ENCODE peak calls at places on chromosomes 2 and 18, in five cellular contexts. M, Y, T, C and P are unnamed samples.

GRCh38 chr2:102520009-102520408 is 47.0 kb downstream of the SLC9A4 start:
- DNase-seq in Y (peak; percentile 30), M (no peak), T (peak; percentile 31), C (no peak), P (no peak)

GRCh38 chr2:198314559-198315153 is 510.3 kb downstream of the PLCL1 start:
- DNase-seq in Y (peak; percentile 70), C (no peak), M (peak; percentile 28), T (no peak), P (no peak)

GRCh38 chr2:156003780-156004179 is 328.7 kb downstream of the NR4A2 start:
- DNase-seq in T (no peak), M (no peak), Y (no peak), C (no peak), P (no peak)

GRCh38 chr18:11861583-11862288 is 10.5 kb downstream of the CHMP1B start:
- DNase-seq in Y (peak; percentile 23), T (no peak), M (no peak), C (no peak), P (no peak)

GRCh38 chr18:73617981-73618380 is 529.7 kb downstream of the FBXO15 start:
- DNase-seq in T (no peak), M (no peak), C (no peak), Y (no peak), P (no peak)

GRCh38 chr2:177658309-177658708 is 265.7 kb downstream of the AGPS start:
- DNase-seq in M (no peak), T (no peak), Y (no peak), C (no peak), P (no peak)

GRCh38 chr2:24558781-24559540 is 67.9 kb downstream of the NCOA1 start:
- DNase-seq in M (no peak), Y (no peak), C (no peak), T (no peak), P (no peak)

GRCh38 chr18:79384151-79384807 is 11.5 kb upstream of the NFATC1 start:
- DNase-seq in Y (no peak), M (no peak), T (no peak), C (no peak), P (no peak)

GRCh38 chr2:225600444-225600843 is 200.9 kb downstream of the NYAP2 start:
- DNase-seq in C (no peak), T (no peak), M (no peak), Y (no peak), P (no peak)

GRCh38 chr18:54606835-54607212 is 15.8 kb downstream of the DYNAP start:
- DNase-seq in M (no peak), T (no peak), C (no peak), Y (no peak), P (no peak)

GRCh38 chr2:102315850-102316370 is 4.5 kb downstream of the IL1RL1 start:
- DNase-seq in C (no peak), T (no peak), M (no peak), Y (no peak), P (no peak)

GRCh38 chr18:45631077-45631476 is 15.8 kb downstream of the SLC14A2 start:
- DNase-seq in T (no peak), M (no peak), Y (no peak), C (no peak), P (no peak)

GRCh38 chr2:173151671-173152398 is 76.2 kb downstream of the MAP3K20 start:
- DNase-seq in M (no peak), C (no peak), Y (peak; percentile 78), T (no peak), P (no peak)

GRCh38 chr2:58870704-58871103 is 629.6 kb upstream of the FANCL start:
- DNase-seq in T (no peak), M (no peak), Y (peak; percentile 23), C (no peak), P (no peak)

GRCh38 chr2:173806761-173807160 is 158.4 kb downstream of the SP3 start:
- DNase-seq in M (no peak), T (no peak), Y (peak; percentile 17), C (no peak), P (no peak)

GRCh38 chr2:211744379-211744778 is 794.2 kb downstream of the ERBB4 start:
- DNase-seq in C (no peak), M (no peak), Y (no peak), T (no peak), P (no peak)

GRCh38 chr2:227407601-227408089 is 19.9 kb upstream of the SCYGR1 start:
- DNase-seq in M (no peak), Y (peak; percentile 64), T (peak; percentile 60), C (no peak), P (peak; percentile 92)

GRCh38 chr18:72342933-72343332 is 201.2 kb downstream of the CBLN2 start:
- DNase-seq in Y (no peak), T (no peak), M (peak; percentile 6), C (no peak), P (no peak)

GRCh38 chr18:51330148-51330547 is 132.7 kb upstream of the MEX3C start:
- DNase-seq in M (no peak), Y (no peak), C (no peak), T (no peak), P (no peak)

GRCh38 chr2:12884713-12885282 is 168.1 kb downstream of the TRIB2 start:
- DNase-seq in Y (peak; percentile 99), M (peak; percentile 41), C (no peak), T (peak; percentile 32), P (no peak)

GRCh38 chr2:35787302-35788031 is 568.1 kb upstream of the CRIM1 start:
- DNase-seq in Y (peak; percentile 0), M (no peak), C (no peak), T (no peak), P (no peak)

GRCh38 chr2:181308731-181309130 is 148.5 kb upstream of the ITGA4 start:
- DNase-seq in C (no peak), Y (no peak), T (no peak), M (no peak), P (no peak)

GRCh38 chr2:151040036-151040435 is 221.6 kb downstream of the RBM43 start:
- DNase-seq in Y (peak; percentile 9), M (no peak), T (no peak), C (no peak), P (no peak)

GRCh38 chr2:175175896-175176295 is 5.6 kb downstream of the ATP5MC3 start:
- DNase-seq in Y (peak; percentile 20), T (no peak), C (no peak), M (no peak), P (no peak)

GRCh38 chr2:136238552-136239346 is 120.8 kb upstream of the CXCR4 start:
- DNase-seq in T (no peak), M (no peak), C (peak; percentile 31), Y (peak; percentile 27), P (peak; percentile 70)

GRCh38 chr18:13563390-13563805 is 163.0 kb downstream of the FAM210A start:
- DNase-seq in C (no peak), T (no peak), M (no peak), Y (no peak), P (no peak)

GRCh38 chr2:35081001-35081628 is 1274.5 kb upstream of the CRIM1 start:
- DNase-seq in T (no peak), M (no peak), C (no peak), Y (no peak), P (no peak)

GRCh38 chr2:647003-647560 is 30.1 kb downstream of the TMEM18 start:
- DNase-seq in C (no peak), Y (no peak), M (no peak), T (peak; percentile 27), P (no peak)

GRCh38 chr2:177631702-177632101 is 239.1 kb downstream of the AGPS start:
- DNase-seq in C (no peak), M (no peak), Y (no peak), T (no peak), P (no peak)

GRCh38 chr2:40824269-40824668 is 372.4 kb upstream of the SLC8A1 start:
- DNase-seq in M (no peak), C (no peak), T (no peak), Y (no peak), P (no peak)

GRCh38 chr2:191645807-191646611 is 31.9 kb upstream of the NABP1 start:
- DNase-seq in C (no peak), Y (peak; percentile 40), T (no peak), M (no peak), P (no peak)

GRCh38 chr2:176111891-176112374 is 4.6 kb upstream of the HOXD10 start:
- DNase-seq in M (no peak), T (no peak), C (no peak), Y (no peak), P (no peak)

GRCh38 chr2:35428548-35428947 is 927.0 kb upstream of the CRIM1 start:
- DNase-seq in M (no peak), C (no peak), T (no peak), Y (peak; percentile 0), P (no peak)